ENCODE peak calls at places on chromosomes 7 and 10, in ten cellular contexts. One of them, this sample, is unnamed.
A peak's percentile ranks its signal among the peaks of the same experiment; 100 is the strongest.

GRCh38 chr10:124802313-124802675 is 675 bp downstream of the ABRAXAS2 start:
- DNase-seq in heart left ventricle: no peak
- DNase-seq in kidney epithelial cell: no peak
- DNase-seq in Kasumi-1: peak; percentile 85
- DNase-seq in NCI-H748 treated with DMSO at 0.1 percent for 48 hours: no peak
- DNase-seq in stimulated activated CD8-positive, alpha-beta memory T cell treated with anti-CD3 and anti-CD28 coated beads, Interleukin-4, amount 100 ng/mL, for 24 hours: no peak
- DNase-seq in stimulated activated CD4-positive, alpha-beta T cell treated with anti-CD3 and anti-CD28 coated beads, Interleukin-1b, Interleukin-23, amount 100 ng/mL, for 48 hours: peak; percentile 12
- DNase-seq in heart right ventricle: no peak
- DNase-seq in progenitor cell of endocrine pancreas: no peak
- DNase-seq in NCI-H2171: no peak
- DNase-seq in this sample: peak; percentile 42

GRCh38 chr10:97408496-97408992 is 7.4 kb upstream of the RRP12 start:
- DNase-seq in heart left ventricle: no peak
- DNase-seq in kidney epithelial cell: no peak
- DNase-seq in Kasumi-1: no peak
- DNase-seq in NCI-H748 treated with DMSO at 0.1 percent for 48 hours: no peak
- DNase-seq in stimulated activated CD8-positive, alpha-beta memory T cell treated with anti-CD3 and anti-CD28 coated beads, Interleukin-4, amount 100 ng/mL, for 24 hours: no peak
- DNase-seq in stimulated activated CD4-positive, alpha-beta T cell treated with anti-CD3 and anti-CD28 coated beads, Interleukin-1b, Interleukin-23, amount 100 ng/mL, for 48 hours: no peak
- DNase-seq in heart right ventricle: no peak
- DNase-seq in progenitor cell of endocrine pancreas: no peak
- DNase-seq in NCI-H2171: no peak
- DNase-seq in this sample: no peak

GRCh38 chr10:118471863-118472262 is 123.6 kb downstream of the PRLHR start:
- DNase-seq in heart left ventricle: no peak
- DNase-seq in kidney epithelial cell: peak; percentile 60
- DNase-seq in Kasumi-1: no peak
- DNase-seq in NCI-H748 treated with DMSO at 0.1 percent for 48 hours: no peak
- DNase-seq in stimulated activated CD8-positive, alpha-beta memory T cell treated with anti-CD3 and anti-CD28 coated beads, Interleukin-4, amount 100 ng/mL, for 24 hours: no peak
- DNase-seq in stimulated activated CD4-positive, alpha-beta T cell treated with anti-CD3 and anti-CD28 coated beads, Interleukin-1b, Interleukin-23, amount 100 ng/mL, for 48 hours: no peak
- DNase-seq in heart right ventricle: no peak
- DNase-seq in progenitor cell of endocrine pancreas: no peak
- DNase-seq in NCI-H2171: no peak
- DNase-seq in this sample: no peak

GRCh38 chr7:24501452-24502134 is 71.7 kb upstream of the PALS2 start:
- DNase-seq in heart left ventricle: no peak
- DNase-seq in kidney epithelial cell: no peak
- DNase-seq in Kasumi-1: no peak
- DNase-seq in NCI-H748 treated with DMSO at 0.1 percent for 48 hours: no peak
- DNase-seq in stimulated activated CD8-positive, alpha-beta memory T cell treated with anti-CD3 and anti-CD28 coated beads, Interleukin-4, amount 100 ng/mL, for 24 hours: no peak
- DNase-seq in stimulated activated CD4-positive, alpha-beta T cell treated with anti-CD3 and anti-CD28 coated beads, Interleukin-1b, Interleukin-23, amount 100 ng/mL, for 48 hours: no peak
- DNase-seq in heart right ventricle: no peak
- DNase-seq in progenitor cell of endocrine pancreas: no peak
- DNase-seq in NCI-H2171: no peak
- DNase-seq in this sample: no peak

GRCh38 chr10:114058297-114058696 is 14.6 kb downstream of the ADRB1 start:
- DNase-seq in heart left ventricle: no peak
- DNase-seq in kidney epithelial cell: no peak
- DNase-seq in Kasumi-1: no peak
- DNase-seq in NCI-H748 treated with DMSO at 0.1 percent for 48 hours: no peak
- DNase-seq in stimulated activated CD8-positive, alpha-beta memory T cell treated with anti-CD3 and anti-CD28 coated beads, Interleukin-4, amount 100 ng/mL, for 24 hours: no peak
- DNase-seq in stimulated activated CD4-positive, alpha-beta T cell treated with anti-CD3 and anti-CD28 coated beads, Interleukin-1b, Interleukin-23, amount 100 ng/mL, for 48 hours: no peak
- DNase-seq in heart right ventricle: no peak
- DNase-seq in progenitor cell of endocrine pancreas: no peak
- DNase-seq in NCI-H2171: no peak
- DNase-seq in this sample: no peak

GRCh38 chr10:54653518-54653917 is 147.5 kb downstream of the PCDH15 start:
- DNase-seq in heart left ventricle: no peak
- DNase-seq in kidney epithelial cell: no peak
- DNase-seq in Kasumi-1: no peak
- DNase-seq in NCI-H748 treated with DMSO at 0.1 percent for 48 hours: no peak
- DNase-seq in stimulated activated CD8-positive, alpha-beta memory T cell treated with anti-CD3 and anti-CD28 coated beads, Interleukin-4, amount 100 ng/mL, for 24 hours: no peak
- DNase-seq in stimulated activated CD4-positive, alpha-beta T cell treated with anti-CD3 and anti-CD28 coated beads, Interleukin-1b, Interleukin-23, amount 100 ng/mL, for 48 hours: no peak
- DNase-seq in heart right ventricle: no peak
- DNase-seq in progenitor cell of endocrine pancreas: no peak
- DNase-seq in NCI-H2171: no peak
- DNase-seq in this sample: no peak

GRCh38 chr7:45589061-45589460 is 14.9 kb downstream of the ADCY1 start:
- DNase-seq in heart left ventricle: no peak
- DNase-seq in kidney epithelial cell: no peak
- DNase-seq in Kasumi-1: no peak
- DNase-seq in NCI-H748 treated with DMSO at 0.1 percent for 48 hours: no peak
- DNase-seq in stimulated activated CD8-positive, alpha-beta memory T cell treated with anti-CD3 and anti-CD28 coated beads, Interleukin-4, amount 100 ng/mL, for 24 hours: no peak
- DNase-seq in stimulated activated CD4-positive, alpha-beta T cell treated with anti-CD3 and anti-CD28 coated beads, Interleukin-1b, Interleukin-23, amount 100 ng/mL, for 48 hours: no peak
- DNase-seq in heart right ventricle: no peak
- DNase-seq in progenitor cell of endocrine pancreas: no peak
- DNase-seq in NCI-H2171: no peak
- DNase-seq in this sample: no peak

GRCh38 chr7:2614646-2615330 is 17.0 kb upstream of the TTYH3 start:
- DNase-seq in heart left ventricle: no peak
- DNase-seq in kidney epithelial cell: no peak
- DNase-seq in Kasumi-1: no peak
- DNase-seq in NCI-H748 treated with DMSO at 0.1 percent for 48 hours: no peak
- DNase-seq in stimulated activated CD8-positive, alpha-beta memory T cell treated with anti-CD3 and anti-CD28 coated beads, Interleukin-4, amount 100 ng/mL, for 24 hours: no peak
- DNase-seq in stimulated activated CD4-positive, alpha-beta T cell treated with anti-CD3 and anti-CD28 coated beads, Interleukin-1b, Interleukin-23, amount 100 ng/mL, for 48 hours: no peak
- DNase-seq in heart right ventricle: no peak
- DNase-seq in progenitor cell of endocrine pancreas: no peak
- DNase-seq in NCI-H2171: peak; percentile 44
- DNase-seq in this sample: no peak

GRCh38 chr7:159094919-159095915 is 49.5 kb downstream of the VIPR2 start:
- DNase-seq in heart left ventricle: peak; percentile 63
- DNase-seq in kidney epithelial cell: no peak
- DNase-seq in Kasumi-1: no peak
- DNase-seq in NCI-H748 treated with DMSO at 0.1 percent for 48 hours: no peak
- DNase-seq in stimulated activated CD8-positive, alpha-beta memory T cell treated with anti-CD3 and anti-CD28 coated beads, Interleukin-4, amount 100 ng/mL, for 24 hours: no peak
- DNase-seq in stimulated activated CD4-positive, alpha-beta T cell treated with anti-CD3 and anti-CD28 coated beads, Interleukin-1b, Interleukin-23, amount 100 ng/mL, for 48 hours: no peak
- DNase-seq in heart right ventricle: no peak
- DNase-seq in progenitor cell of endocrine pancreas: no peak
- DNase-seq in NCI-H2171: no peak
- DNase-seq in this sample: no peak

GRCh38 chr10:95319239-95319638 is 28.4 kb upstream of the PDLIM1 start:
- DNase-seq in heart left ventricle: no peak
- DNase-seq in kidney epithelial cell: no peak
- DNase-seq in Kasumi-1: no peak
- DNase-seq in NCI-H748 treated with DMSO at 0.1 percent for 48 hours: no peak
- DNase-seq in stimulated activated CD8-positive, alpha-beta memory T cell treated with anti-CD3 and anti-CD28 coated beads, Interleukin-4, amount 100 ng/mL, for 24 hours: no peak
- DNase-seq in stimulated activated CD4-positive, alpha-beta T cell treated with anti-CD3 and anti-CD28 coated beads, Interleukin-1b, Interleukin-23, amount 100 ng/mL, for 48 hours: no peak
- DNase-seq in heart right ventricle: no peak
- DNase-seq in progenitor cell of endocrine pancreas: no peak
- DNase-seq in NCI-H2171: peak; percentile 4
- DNase-seq in this sample: no peak

GRCh38 chr7:3106353-3106752 is 62.7 kb upstream of the CARD11 start:
- DNase-seq in heart left ventricle: no peak
- DNase-seq in kidney epithelial cell: no peak
- DNase-seq in Kasumi-1: no peak
- DNase-seq in NCI-H748 treated with DMSO at 0.1 percent for 48 hours: no peak
- DNase-seq in stimulated activated CD8-positive, alpha-beta memory T cell treated with anti-CD3 and anti-CD28 coated beads, Interleukin-4, amount 100 ng/mL, for 24 hours: peak; percentile 31
- DNase-seq in stimulated activated CD4-positive, alpha-beta T cell treated with anti-CD3 and anti-CD28 coated beads, Interleukin-1b, Interleukin-23, amount 100 ng/mL, for 48 hours: peak; percentile 63
- DNase-seq in heart right ventricle: no peak
- DNase-seq in progenitor cell of endocrine pancreas: no peak
- DNase-seq in NCI-H2171: no peak
- DNase-seq in this sample: no peak

This sample was measured in GM13977.